ENCODE peak calls at places on chromosome 17, in nine cellular contexts. A is AG09319, X is nephron progenitor cell, O is NCI-H1105 treated with DMSO at 0.1 percent for 48 hours, T is KG1, M is EL, V is COLO829, W is neural crest cell, S is activated T-cell treated with anti-CD3 and anti-CD28 coated beads for 1 hour. I is an unnamed sample.

GRCh38 chr17:19424934-19425868 is 14.2 kb downstream of the RNF112 start:
- DNase-seq in X (no peak), W (no peak), O (no peak), V (no peak), A (no peak), T (no peak), M (no peak), S (no peak), I (no peak)

GRCh38 chr17:1087381-1088241 is 90.7 kb downstream of the TIMM22 start:
- DNase-seq in A (no peak), M (no peak), V (peak; percentile 34), O (peak; percentile 80), S (no peak), T (no peak), X (peak; percentile 65), W (peak; percentile 22), I (no peak)

GRCh38 chr17:47265983-47266541 is 12.4 kb downstream of the ITGB3 start:
- DNase-seq in X (no peak), O (no peak), W (no peak), S (no peak), T (no peak), V (no peak), A (no peak), M (peak; percentile 50), I (no peak)

GRCh38 chr17:50057521-50057991 is 1.6 kb downstream of the ITGA3 start:
- DNase-seq in V (no peak), A (no peak), M (no peak), O (no peak), W (no peak), T (no peak), S (no peak), X (no peak), I (no peak)

GRCh38 chr17:40520991-40521453 is 19.6 kb upstream of the TNS4 start:
- DNase-seq in M (no peak), A (no peak), T (no peak), W (no peak), S (no peak), O (no peak), V (no peak), X (no peak), I (no peak)

GRCh38 chr17:14299261-14300093 is 1.4 kb upstream of the HS3ST3B1 start:
- DNase-seq in S (peak; percentile 33), W (no peak), A (no peak), V (no peak), T (no peak), M (peak; percentile 68), X (peak; percentile 78), O (peak; percentile 28), I (no peak)

GRCh38 chr17:4074831-4075495 is 67.9 kb downstream of the ZZEF1 start:
- DNase-seq in S (no peak), T (peak; percentile 0), V (peak; percentile 15), W (no peak), O (peak; percentile 62), M (peak; percentile 38), X (peak; percentile 8), A (no peak), I (peak; percentile 0)

GRCh38 chr17:29190808-29191207 is 10.6 kb upstream of the MYO18A start:
- DNase-seq in M (no peak), W (no peak), X (no peak), S (no peak), V (no peak), T (no peak), O (no peak), A (no peak), I (no peak)

GRCh38 chr17:46889992-46890564 is 32.9 kb upstream of the GOSR2 start:
- DNase-seq in V (no peak), S (no peak), A (no peak), W (no peak), T (no peak), X (no peak), O (no peak), M (peak; percentile 14), I (no peak)

GRCh38 chr17:79666111-79666510 is 55.3 kb upstream of the RBFOX3 start:
- DNase-seq in T (no peak), O (no peak), M (no peak), W (no peak), S (no peak), X (no peak), A (no peak), V (no peak), I (no peak)

GRCh38 chr17:19354123-19354522 is 8.4 kb downstream of the B9D1 start:
- DNase-seq in A (peak; percentile 69), V (peak; percentile 45), M (peak; percentile 90), S (no peak), W (no peak), X (no peak), T (no peak), O (no peak), I (no peak)

GRCh38 chr17:21249086-21249795 is 4.0 kb downstream of the NATD1 start:
- DNase-seq in A (no peak), W (no peak), V (no peak), X (no peak), O (no peak), S (no peak), T (no peak), M (no peak), I (no peak)

GRCh38 chr17:80605326-80606066 is 60.9 kb downstream of the RPTOR start:
- DNase-seq in S (peak; percentile 12), X (no peak), T (no peak), W (no peak), M (no peak), A (no peak), V (no peak), O (no peak), I (no peak)

GRCh38 chr17:1551741-1552140 is 10.9 kb downstream of the PITPNA start:
- DNase-seq in A (no peak), W (no peak), O (no peak), T (no peak), S (no peak), M (no peak), X (no peak), V (no peak), I (no peak)

GRCh38 chr17:72590382-72590781 is 469.6 kb downstream of the SOX9 start:
- DNase-seq in O (peak; percentile 11), X (no peak), V (no peak), S (no peak), T (no peak), W (no peak), A (peak; percentile 35), M (peak; percentile 68), I (no peak)

GRCh38 chr17:73430165-73430680 is 118.4 kb upstream of the CDC42EP4 start:
- DNase-seq in V (no peak), M (no peak), S (no peak), A (no peak), O (no peak), W (no peak), T (no peak), X (no peak), I (no peak)

GRCh38 chr17:75131278-75132017 is at the start of gene NT5C:
- DNase-seq in T (peak; percentile 80), V (peak; percentile 61), O (peak; percentile 69), S (peak; percentile 48), A (no peak), X (peak; percentile 92), M (peak; percentile 86), W (peak; percentile 75), I (peak; percentile 44)

GRCh38 chr17:8481703-8482102 is 46.0 kb downstream of the NDEL1 start:
- DNase-seq in V (no peak), O (no peak), W (no peak), X (no peak), M (no peak), A (no peak), T (no peak), S (no peak), I (no peak)

GRCh38 chr17:17792143-17792550 is 44.6 kb downstream of the SREBF1 start:
- DNase-seq in O (no peak), V (no peak), S (no peak), X (no peak), A (no peak), T (no peak), M (no peak), W (no peak), I (no peak)

I was measured in GF-D8.